ENCODE peak calls at places on chromosomes 11 and 22, in seven cellular contexts. One of them, this sample, is unnamed.

GRCh38 chr11:2687223-2687530 is 12.6 kb downstream of the KCNQ1OT1 start:
- DNase-seq in cardiac muscle cell: no peak
- DNase-seq in heart right ventricle: no peak
- DNase-seq in Panc1: no peak
- DNase-seq in AG04450: no peak
- DNase-seq in suprapubic skin: peak; percentile 23
- DNase-seq in left ventricle myocardium inferior: no peak
- DNase-seq in this sample: no peak

GRCh38 chr11:18669211-18669593 is 29.4 kb upstream of the TMEM86A start:
- DNase-seq in cardiac muscle cell: no peak
- DNase-seq in heart right ventricle: no peak
- DNase-seq in Panc1: no peak
- DNase-seq in AG04450: no peak
- DNase-seq in suprapubic skin: no peak
- DNase-seq in left ventricle myocardium inferior: no peak
- DNase-seq in this sample: no peak

GRCh38 chr11:123338997-123339752 is 90.9 kb upstream of the GRAMD1B start:
- DNase-seq in cardiac muscle cell: no peak
- DNase-seq in heart right ventricle: no peak
- DNase-seq in Panc1: no peak
- DNase-seq in AG04450: no peak
- DNase-seq in suprapubic skin: no peak
- DNase-seq in left ventricle myocardium inferior: no peak
- DNase-seq in this sample: no peak

GRCh38 chr11:29211205-29211604 is 805.6 kb downstream of the KCNA4 start:
- DNase-seq in cardiac muscle cell: no peak
- DNase-seq in heart right ventricle: no peak
- DNase-seq in Panc1: no peak
- DNase-seq in AG04450: no peak
- DNase-seq in suprapubic skin: no peak
- DNase-seq in left ventricle myocardium inferior: no peak
- DNase-seq in this sample: no peak

GRCh38 chr11:62479631-62480201 is 60.9 kb downstream of the SCGB1A1 start:
- DNase-seq in cardiac muscle cell: peak; percentile 31
- DNase-seq in heart right ventricle: no peak
- DNase-seq in Panc1: no peak
- DNase-seq in AG04450: no peak
- DNase-seq in suprapubic skin: no peak
- DNase-seq in left ventricle myocardium inferior: no peak
- DNase-seq in this sample: no peak

GRCh38 chr11:63614136-63614664 is at the start of gene PLAAT3:
- DNase-seq in cardiac muscle cell: peak; percentile 83
- DNase-seq in heart right ventricle: peak; percentile 82
- DNase-seq in Panc1: no peak
- DNase-seq in AG04450: no peak
- DNase-seq in suprapubic skin: peak; percentile 85
- DNase-seq in left ventricle myocardium inferior: peak; percentile 88
- DNase-seq in this sample: peak; percentile 87

GRCh38 chr11:35367491-35367890 is 51.9 kb downstream of the SLC1A2 start:
- DNase-seq in cardiac muscle cell: peak; percentile 77
- DNase-seq in heart right ventricle: peak; percentile 29
- DNase-seq in Panc1: no peak
- DNase-seq in AG04450: peak; percentile 56
- DNase-seq in suprapubic skin: no peak
- DNase-seq in left ventricle myocardium inferior: no peak
- DNase-seq in this sample: no peak

GRCh38 chr22:45602824-45603301 is 68.8 kb upstream of the ATXN10 start:
- DNase-seq in cardiac muscle cell: peak; percentile 48
- DNase-seq in heart right ventricle: no peak
- DNase-seq in Panc1: no peak
- DNase-seq in AG04450: no peak
- DNase-seq in suprapubic skin: no peak
- DNase-seq in left ventricle myocardium inferior: no peak
- DNase-seq in this sample: no peak

GRCh38 chr11:74966651-74967050 is 17.6 kb downstream of the SPCS2 start:
- DNase-seq in cardiac muscle cell: no peak
- DNase-seq in heart right ventricle: no peak
- DNase-seq in Panc1: peak; percentile 57
- DNase-seq in AG04450: no peak
- DNase-seq in suprapubic skin: no peak
- DNase-seq in left ventricle myocardium inferior: no peak
- DNase-seq in this sample: no peak

GRCh38 chr11:95108159-95108611 is 18.5 kb downstream of the ENDOD1 start:
- DNase-seq in cardiac muscle cell: peak; percentile 81
- DNase-seq in heart right ventricle: peak; percentile 66
- DNase-seq in Panc1: no peak
- DNase-seq in AG04450: no peak
- DNase-seq in suprapubic skin: no peak
- DNase-seq in left ventricle myocardium inferior: peak; percentile 24
- DNase-seq in this sample: no peak

GRCh38 chr11:10409207-10409661 is 45.8 kb upstream of the AMPD3 start:
- DNase-seq in cardiac muscle cell: no peak
- DNase-seq in heart right ventricle: no peak
- DNase-seq in Panc1: no peak
- DNase-seq in AG04450: no peak
- DNase-seq in suprapubic skin: peak; percentile 83
- DNase-seq in left ventricle myocardium inferior: no peak
- DNase-seq in this sample: no peak

GRCh38 chr11:68287419-68287818 is 15.6 kb upstream of the C11orf24 start:
- DNase-seq in cardiac muscle cell: no peak
- DNase-seq in heart right ventricle: no peak
- DNase-seq in Panc1: no peak
- DNase-seq in AG04450: no peak
- DNase-seq in suprapubic skin: no peak
- DNase-seq in left ventricle myocardium inferior: no peak
- DNase-seq in this sample: no peak

GRCh38 chr11:15222777-15223176 is 108.1 kb downstream of the INSC start:
- DNase-seq in cardiac muscle cell: no peak
- DNase-seq in heart right ventricle: no peak
- DNase-seq in Panc1: no peak
- DNase-seq in AG04450: no peak
- DNase-seq in suprapubic skin: no peak
- DNase-seq in left ventricle myocardium inferior: no peak
- DNase-seq in this sample: no peak

GRCh38 chr11:128182844-128183243 is 404.5 kb downstream of the ETS1 start:
- DNase-seq in cardiac muscle cell: no peak
- DNase-seq in heart right ventricle: no peak
- DNase-seq in Panc1: no peak
- DNase-seq in AG04450: no peak
- DNase-seq in suprapubic skin: no peak
- DNase-seq in left ventricle myocardium inferior: no peak
- DNase-seq in this sample: no peak

GRCh38 chr22:47199261-47199948 is 437.0 kb downstream of the TBC1D22A start:
- DNase-seq in cardiac muscle cell: no peak
- DNase-seq in heart right ventricle: no peak
- DNase-seq in Panc1: no peak
- DNase-seq in AG04450: no peak
- DNase-seq in suprapubic skin: peak; percentile 67
- DNase-seq in left ventricle myocardium inferior: no peak
- DNase-seq in this sample: peak; percentile 54

GRCh38 chr11:68142028-68142412 is 20.8 kb upstream of the CHKA start:
- DNase-seq in cardiac muscle cell: no peak
- DNase-seq in heart right ventricle: no peak
- DNase-seq in Panc1: no peak
- DNase-seq in AG04450: no peak
- DNase-seq in suprapubic skin: no peak
- DNase-seq in left ventricle myocardium inferior: no peak
- DNase-seq in this sample: no peak

GRCh38 chr11:63609971-63610580 is 4.2 kb downstream of the PLAAT3 start:
- DNase-seq in cardiac muscle cell: no peak
- DNase-seq in heart right ventricle: no peak
- DNase-seq in Panc1: no peak
- DNase-seq in AG04450: no peak
- DNase-seq in suprapubic skin: peak; percentile 67
- DNase-seq in left ventricle myocardium inferior: no peak
- DNase-seq in this sample: peak; percentile 68

GRCh38 chr11:130473056-130473794 is 24.8 kb downstream of the ADAMTS15 start:
- DNase-seq in cardiac muscle cell: no peak
- DNase-seq in heart right ventricle: no peak
- DNase-seq in Panc1: no peak
- DNase-seq in AG04450: no peak
- DNase-seq in suprapubic skin: no peak
- DNase-seq in left ventricle myocardium inferior: no peak
- DNase-seq in this sample: no peak

GRCh38 chr11:130476200-130476921 is 27.9 kb downstream of the ADAMTS15 start:
- DNase-seq in cardiac muscle cell: no peak
- DNase-seq in heart right ventricle: peak; percentile 42
- DNase-seq in Panc1: no peak
- DNase-seq in AG04450: no peak
- DNase-seq in suprapubic skin: no peak
- DNase-seq in left ventricle myocardium inferior: peak; percentile 50
- DNase-seq in this sample: no peak

GRCh38 chr11:130475426-130476053 is 27.1 kb downstream of the ADAMTS15 start:
- DNase-seq in cardiac muscle cell: no peak
- DNase-seq in heart right ventricle: no peak
- DNase-seq in Panc1: no peak
- DNase-seq in AG04450: no peak
- DNase-seq in suprapubic skin: no peak
- DNase-seq in left ventricle myocardium inferior: no peak
- DNase-seq in this sample: no peak

GRCh38 chr11:130473795-130474377 is 25.4 kb downstream of the ADAMTS15 start:
- DNase-seq in cardiac muscle cell: no peak
- DNase-seq in heart right ventricle: no peak
- DNase-seq in Panc1: no peak
- DNase-seq in AG04450: no peak
- DNase-seq in suprapubic skin: no peak
- DNase-seq in left ventricle myocardium inferior: no peak
- DNase-seq in this sample: peak; percentile 69

DNA sequence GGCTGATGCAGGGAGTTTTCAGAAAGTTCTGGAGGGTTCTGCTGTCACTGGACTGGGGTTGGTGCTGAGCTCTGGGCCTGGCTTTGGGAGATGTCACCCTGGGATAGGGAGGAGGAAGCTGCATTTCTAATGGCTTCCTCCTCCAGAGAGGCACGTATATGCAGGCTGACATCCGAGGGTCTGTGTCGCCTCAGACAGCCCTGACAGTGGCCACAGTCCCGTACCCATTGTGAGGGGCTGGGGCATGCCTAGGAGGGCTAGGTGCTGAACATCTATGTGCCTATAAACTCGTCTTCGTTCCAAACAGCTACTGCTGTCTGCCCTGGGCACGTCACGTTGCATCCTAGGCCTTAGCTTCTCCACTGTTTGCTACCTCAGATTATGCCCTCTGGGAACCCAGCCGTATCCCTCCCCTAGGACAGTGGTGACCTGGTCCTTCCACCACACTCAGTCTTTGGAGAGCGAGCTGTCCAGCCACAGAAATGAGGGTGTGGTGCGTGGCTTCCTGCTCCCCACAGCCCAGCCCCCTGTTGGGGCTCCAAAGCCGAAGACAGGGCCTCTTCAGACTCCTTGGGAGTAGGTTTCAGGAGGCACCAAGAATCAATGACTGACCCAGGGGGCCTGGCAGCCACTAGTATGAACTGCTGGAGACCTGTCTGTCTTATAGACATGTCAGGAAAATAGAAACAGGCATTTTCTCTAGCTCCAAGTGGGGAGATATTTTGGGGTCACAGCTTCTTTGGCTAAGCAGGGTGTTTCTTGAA is 26.4 kb downstream of the ADAMTS15 start:
- DNase-seq in cardiac muscle cell: no peak
- DNase-seq in heart right ventricle: no peak
- DNase-seq in Panc1: no peak
- DNase-seq in AG04450: no peak
- DNase-seq in suprapubic skin: no peak
- DNase-seq in left ventricle myocardium inferior: no peak
- DNase-seq in this sample: no peak
- H3K27ac ChIP-seq in cardiac muscle cell: peak overlapping the region; percentile 93
- H3K27ac ChIP-seq in heart right ventricle: no peak overlapping the region
- H3K27ac ChIP-seq in Panc1: no peak overlapping the region
- H3K27ac ChIP-seq in AG04450: no peak overlapping the region
- H3K27ac ChIP-seq in suprapubic skin: no peak overlapping the region
- H3K27ac ChIP-seq in left ventricle myocardium inferior: peak overlapping the region; percentile 88
- H3K27ac ChIP-seq in this sample: no peak overlapping the region

GRCh38 chr11:96329855-96330510 is 13.0 kb downstream of the MAML2 start:
- DNase-seq in cardiac muscle cell: no peak
- DNase-seq in heart right ventricle: no peak
- DNase-seq in Panc1: no peak
- DNase-seq in AG04450: no peak
- DNase-seq in suprapubic skin: no peak
- DNase-seq in left ventricle myocardium inferior: no peak
- DNase-seq in this sample: no peak
- H3K27ac ChIP-seq in cardiac muscle cell: no peak overlapping the region
- H3K27ac ChIP-seq in heart right ventricle: no peak overlapping the region
- H3K27ac ChIP-seq in Panc1: no peak overlapping the region
- H3K27ac ChIP-seq in AG04450: no peak overlapping the region
- H3K27ac ChIP-seq in suprapubic skin: no peak overlapping the region
- H3K27ac ChIP-seq in left ventricle myocardium inferior: no peak overlapping the region
- H3K27ac ChIP-seq in this sample: peak overlapping the region; percentile 67

DNA sequence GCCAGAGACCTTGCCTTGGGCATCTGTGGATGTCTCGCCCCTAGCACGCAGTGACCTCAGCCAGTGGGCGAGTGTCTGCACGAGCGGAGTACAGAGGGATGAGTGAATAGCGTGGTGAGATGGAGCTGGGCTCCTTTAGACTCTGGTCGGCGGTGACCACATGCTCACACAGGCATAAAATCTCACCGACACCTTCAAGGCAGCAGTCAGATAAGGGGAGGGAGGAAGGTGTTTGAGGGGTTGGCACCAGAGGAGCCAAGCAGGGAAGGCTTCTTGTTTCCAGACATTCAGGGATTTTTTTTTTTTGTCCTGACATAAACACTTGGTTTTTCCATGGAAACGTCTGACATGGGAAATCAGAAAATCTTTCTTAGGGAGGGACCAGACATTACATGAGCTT is 35.8 kb downstream of the GRIK4 start:
- DNase-seq in cardiac muscle cell: peak; percentile 36
- DNase-seq in heart right ventricle: no peak
- DNase-seq in Panc1: no peak
- DNase-seq in AG04450: no peak
- DNase-seq in suprapubic skin: no peak
- DNase-seq in left ventricle myocardium inferior: no peak
- DNase-seq in this sample: no peak
- H3K27ac ChIP-seq in cardiac muscle cell: no peak overlapping the region
- H3K27ac ChIP-seq in heart right ventricle: peak overlapping the region; percentile 81
- H3K27ac ChIP-seq in Panc1: no peak overlapping the region
- H3K27ac ChIP-seq in AG04450: peak overlapping the region; percentile 94
- H3K27ac ChIP-seq in suprapubic skin: peak overlapping the region; percentile 49
- H3K27ac ChIP-seq in left ventricle myocardium inferior: peak overlapping the region; percentile 84
- H3K27ac ChIP-seq in this sample: peak overlapping the region; percentile 76

GRCh38 chr11:130318031-130318673 is 3.4 kb upstream of the ZBTB44 start:
- DNase-seq in cardiac muscle cell: no peak
- DNase-seq in heart right ventricle: no peak
- DNase-seq in Panc1: no peak
- DNase-seq in AG04450: no peak
- DNase-seq in suprapubic skin: no peak
- DNase-seq in left ventricle myocardium inferior: no peak
- DNase-seq in this sample: no peak

GRCh38 chr11:130313383-130314183 is 1.1 kb downstream of the ZBTB44 start:
- DNase-seq in cardiac muscle cell: peak; percentile 3
- DNase-seq in heart right ventricle: no peak
- DNase-seq in Panc1: no peak
- DNase-seq in AG04450: no peak
- DNase-seq in suprapubic skin: no peak
- DNase-seq in left ventricle myocardium inferior: no peak
- DNase-seq in this sample: no peak

GRCh38 chr11:130314184-130314748 is 451 bp downstream of the ZBTB44 start:
- DNase-seq in cardiac muscle cell: peak; percentile 56
- DNase-seq in heart right ventricle: peak; percentile 59
- DNase-seq in Panc1: no peak
- DNase-seq in AG04450: no peak
- DNase-seq in suprapubic skin: peak; percentile 86
- DNase-seq in left ventricle myocardium inferior: peak; percentile 60
- DNase-seq in this sample: peak; percentile 78

GRCh38 chr11:130314749-130315285 is at the start of gene ZBTB44:
- DNase-seq in cardiac muscle cell: peak; percentile 93
- DNase-seq in heart right ventricle: peak; percentile 94
- DNase-seq in Panc1: peak; percentile 45
- DNase-seq in AG04450: peak; percentile 62
- DNase-seq in suprapubic skin: peak; percentile 96
- DNase-seq in left ventricle myocardium inferior: peak; percentile 91
- DNase-seq in this sample: peak; percentile 95

GRCh38 chr11:130315354-130315970 is 745 bp upstream of the ZBTB44 start:
- DNase-seq in cardiac muscle cell: peak; percentile 10
- DNase-seq in heart right ventricle: peak; percentile 13
- DNase-seq in Panc1: no peak
- DNase-seq in AG04450: no peak
- DNase-seq in suprapubic skin: no peak
- DNase-seq in left ventricle myocardium inferior: peak; percentile 18
- DNase-seq in this sample: peak; percentile 73
- H3K27ac ChIP-seq in cardiac muscle cell: peak overlapping the region; percentile 98
- H3K27ac ChIP-seq in heart right ventricle: peak overlapping the region; percentile 90
- H3K27ac ChIP-seq in Panc1: peak overlapping the region; percentile 98
- H3K27ac ChIP-seq in AG04450: no peak overlapping the region
- H3K27ac ChIP-seq in suprapubic skin: peak overlapping the region; percentile 97
- H3K27ac ChIP-seq in left ventricle myocardium inferior: peak overlapping the region; percentile 94
- H3K27ac ChIP-seq in this sample: peak overlapping the region; percentile 95